ENCODE peak calls at places on chromosomes 7 and 10, in nine cellular contexts. L is heart right ventricle; P is heart left ventricle; Z is IMR-90; N is cardiac muscle cell; X is right atrium auricular region; K is CD4-positive, alpha-beta memory T cell; M is esophagus squamous epithelium; R is CD8-positive, alpha-beta T cell. O is an unnamed sample. For H3K9me3, the result is how much of the 10 kb centered on the place peaks cover.

GRCh38 chr7:131249003-131249402 is 78.7 kb upstream of the MKLN1 start:
- DNase-seq in L (peak), P (peak), Z (peak), N (no peak), X (peak), K (no peak), M (no peak), R (no peak), O (peak)

GRCh38 chr7:92797693-92798092 is 38.7 kb downstream of the CDK6 start:
- DNase-seq in L (no peak), P (no peak), Z (peak), N (no peak), X (no peak), K (no peak), M (no peak), R (no peak), O (peak)

GRCh38 chr7:100503350-100503735 is 19.6 kb downstream of the NYAP1 start:
- DNase-seq in L (no peak), P (no peak), Z (peak), N (no peak), X (no peak), K (no peak), M (no peak), R (no peak), O (no peak)

GRCh38 chr7:151448261-151449252 is 8.6 kb upstream of the CRYGN start:
- DNase-seq in L (peak), P (peak), Z (peak), N (peak), X (peak), K (peak), M (no peak), R (peak), O (peak)

GRCh38 chr10:101453791-101454718 is 100.1 kb downstream of the BTRC start:
- DNase-seq in L (no peak), P (no peak), Z (peak), N (no peak), X (no peak), K (peak), M (no peak), R (no peak), O (no peak)

GRCh38 chr10:9254353-9254752 is 1199.9 kb downstream of the GATA3 start:
- DNase-seq in L (no peak), P (no peak), Z (peak), N (no peak), X (no peak), K (no peak), M (no peak), R (no peak), O (no peak)

GRCh38 chr10:106185991-106186390 is 978.5 kb downstream of the SORCS1 start:
- DNase-seq in L (no peak), P (no peak), Z (peak), N (no peak), X (no peak), K (no peak), M (no peak), R (no peak), O (no peak)

GRCh38 chr7:103504505-103505135 is 58.6 kb upstream of the SLC26A5 start:
- DNase-seq in L (no peak), P (no peak), Z (no peak), N (peak), X (no peak), K (no peak), M (no peak), R (no peak), O (peak)

GRCh38 chr7:44678096-44678467 is 70.6 kb upstream of the ZMIZ2 start:
- DNase-seq in L (no peak), P (no peak), Z (peak), N (no peak), X (peak), K (no peak), M (no peak), R (no peak), O (peak)

GRCh38 chr10:34955391-34955790 is 134.8 kb downstream of the CUL2 start:
- DNase-seq in L (no peak), P (no peak), Z (no peak), N (no peak), X (no peak), K (no peak), M (no peak), R (no peak), O (no peak)

GRCh38 chr10:129785536-129785981 is 178.5 kb downstream of the EBF3 start:
- DNase-seq in L (no peak), P (no peak), Z (no peak), N (no peak), X (no peak), K (no peak), M (no peak), R (no peak), O (no peak)

DNA sequence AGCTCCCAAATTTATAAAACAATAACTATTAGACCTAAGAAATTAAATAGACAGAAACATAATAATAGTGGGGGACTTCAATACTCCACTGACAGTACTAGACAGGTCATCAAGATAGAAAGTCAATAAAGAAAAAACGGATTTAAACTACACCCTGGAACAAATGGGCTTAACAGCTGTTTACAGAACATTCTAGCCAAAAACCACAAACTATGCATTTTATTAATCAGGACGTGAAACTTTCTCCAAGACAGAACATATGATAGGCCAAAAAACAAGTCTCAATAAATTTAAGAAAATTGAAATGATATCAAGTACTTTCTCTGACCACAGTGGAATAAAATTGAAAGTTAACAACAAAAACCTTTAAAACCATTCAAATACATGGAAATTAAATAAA is 46.4 kb downstream of the ZNF680 start:
- DNase-seq in L (no peak), P (no peak), Z (no peak), N (no peak), X (no peak), K (no peak), M (no peak), R (no peak), O (no peak)
- H3K9me3 ChIP-seq in L (under half), P (under half), Z (under half), N (under half), X (half or more), K (under half), M (under half), R (under half), O (under half)

GRCh38 chr7:40545739-40546138 is 410.9 kb downstream of the SUGCT start:
- DNase-seq in L (no peak), P (no peak), Z (no peak), N (no peak), X (no peak), K (no peak), M (no peak), R (no peak), O (no peak)
- H3K4me3 ChIP-seq in L (no peak), P (no peak), Z (no peak), N (no peak), X (no peak), K (no peak), M (no peak), R (no peak), O (no peak)

GRCh38 chr10:131025333-131025732 is 286.2 kb downstream of the TCERG1L start:
- DNase-seq in L (no peak), P (no peak), Z (no peak), N (no peak), X (no peak), K (no peak), M (no peak), R (no peak), O (no peak)
- H3K9me3 ChIP-seq in L (under half), P (under half), Z (under half), N (under half), X (under half), K (under half), M (under half), R (under half), O (under half)

DNA sequence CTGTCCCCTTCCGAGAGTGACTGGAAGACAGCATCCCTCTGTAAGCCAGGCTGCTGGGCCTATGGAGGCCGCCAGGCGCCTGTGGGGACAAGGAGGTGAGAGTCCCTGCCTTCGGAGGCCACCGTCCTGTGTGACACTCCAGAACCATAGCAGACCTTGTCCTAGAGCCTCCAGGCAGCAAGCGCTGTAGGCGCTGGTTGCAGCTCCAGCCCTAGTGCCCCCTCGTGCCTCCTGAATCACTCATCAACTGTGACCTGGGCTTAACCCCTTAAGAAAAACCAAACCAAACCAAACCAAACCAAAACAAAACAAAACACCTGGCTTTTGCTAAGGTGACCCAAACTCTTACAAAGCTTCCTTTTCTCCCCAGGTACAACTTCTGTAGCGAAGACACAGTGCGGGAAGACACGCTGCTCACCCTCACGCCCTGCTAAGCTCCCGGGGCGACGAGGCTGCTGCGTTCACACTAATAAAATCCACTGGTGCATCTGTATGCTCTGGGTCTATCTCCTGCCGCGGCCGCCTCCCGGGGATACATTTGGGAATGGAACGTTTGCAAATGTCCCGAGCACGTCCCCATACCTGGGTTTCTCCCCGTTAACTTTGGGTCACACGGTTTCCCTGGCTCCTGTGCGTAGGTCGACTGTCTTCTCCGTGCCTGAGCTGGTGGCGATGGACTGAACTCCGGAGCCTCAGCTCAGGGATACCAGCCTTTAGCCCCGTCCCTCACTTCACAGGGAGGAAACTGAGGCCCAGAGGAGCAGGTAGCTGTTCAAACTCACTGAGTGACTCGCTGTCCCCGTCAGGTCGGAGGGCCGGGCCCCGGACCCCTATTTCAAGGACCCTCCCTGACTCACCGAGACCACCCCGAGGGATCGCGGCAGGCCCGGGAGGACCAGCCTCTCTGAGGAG is 11.8 kb upstream of the PNLIPRP2 start:
- DNase-seq in L (no peak), P (no peak), Z (no peak), N (no peak), X (no peak), K (no peak), M (no peak), R (no peak), O (no peak)
- H3K4me3 ChIP-seq in L (peak), P (peak), Z (no peak), N (peak), X (peak), K (no peak), M (peak), R (no peak), O (no peak)

DNA sequence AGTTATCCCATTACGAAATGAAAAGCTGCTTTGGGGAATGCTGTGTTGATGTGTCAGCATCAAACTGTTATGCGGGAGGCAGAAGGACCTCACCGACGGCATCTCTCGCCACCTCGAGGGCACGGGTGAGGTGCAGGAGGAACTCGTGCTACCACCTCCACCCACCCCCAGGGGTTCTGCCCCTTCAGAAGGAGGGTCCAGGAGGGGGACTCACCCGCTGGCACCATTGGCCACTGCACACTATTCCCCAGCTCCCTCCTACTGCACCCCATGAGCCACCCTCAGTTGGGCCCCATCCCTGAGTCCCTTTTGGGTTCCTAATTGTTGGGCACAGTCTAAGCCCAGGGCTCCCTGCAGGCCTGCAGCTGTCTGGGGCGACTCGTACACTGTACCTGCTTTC is 236.6 kb downstream of the PTPRN2 start:
- DNase-seq in L (no peak), P (no peak), Z (no peak), N (no peak), X (peak), K (no peak), M (no peak), R (no peak), O (no peak)
- H3K9me3 ChIP-seq in L (under half), P (under half), Z (under half), N (under half), X (under half), K (under half), M (under half), R (under half), O (under half)

GRCh38 chr10:21092683-21093524 is 195.8 kb upstream of the NEBL start:
- DNase-seq in L (no peak), P (no peak), Z (no peak), N (no peak), X (no peak), K (no peak), M (no peak), R (no peak), O (peak)
- H3K4me3 ChIP-seq in L (no peak), P (no peak), Z (no peak), N (no peak), X (no peak), K (no peak), M (no peak), R (no peak), O (no peak)

DNA sequence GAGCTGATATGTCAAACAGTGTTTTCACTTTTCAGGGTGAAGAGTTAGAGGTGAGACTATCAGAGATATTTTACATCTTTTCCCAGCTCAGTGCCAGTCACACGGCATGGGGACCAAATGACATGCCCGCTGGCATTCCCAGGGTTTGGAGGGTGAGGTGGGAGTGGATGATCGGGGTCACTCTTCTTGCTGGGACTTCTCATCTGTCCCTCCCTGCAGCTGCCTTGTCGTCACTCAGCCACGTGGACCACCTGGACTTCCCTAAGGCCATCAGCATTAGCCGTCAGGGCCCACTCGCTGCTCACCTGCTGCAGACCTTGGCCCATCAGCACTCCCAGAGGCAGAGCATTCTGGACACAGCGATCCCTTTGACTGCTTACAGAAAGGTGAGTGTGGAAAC is 301.8 kb downstream of the DNAJB6 start:
- DNase-seq in L (no peak), P (no peak), Z (no peak), N (no peak), X (no peak), K (no peak), M (no peak), R (no peak), O (no peak)
- H3K9me3 ChIP-seq in L (under half), P (under half), Z (under half), N (under half), X (under half), K (under half), M (under half), R (under half), O (under half)

DNA sequence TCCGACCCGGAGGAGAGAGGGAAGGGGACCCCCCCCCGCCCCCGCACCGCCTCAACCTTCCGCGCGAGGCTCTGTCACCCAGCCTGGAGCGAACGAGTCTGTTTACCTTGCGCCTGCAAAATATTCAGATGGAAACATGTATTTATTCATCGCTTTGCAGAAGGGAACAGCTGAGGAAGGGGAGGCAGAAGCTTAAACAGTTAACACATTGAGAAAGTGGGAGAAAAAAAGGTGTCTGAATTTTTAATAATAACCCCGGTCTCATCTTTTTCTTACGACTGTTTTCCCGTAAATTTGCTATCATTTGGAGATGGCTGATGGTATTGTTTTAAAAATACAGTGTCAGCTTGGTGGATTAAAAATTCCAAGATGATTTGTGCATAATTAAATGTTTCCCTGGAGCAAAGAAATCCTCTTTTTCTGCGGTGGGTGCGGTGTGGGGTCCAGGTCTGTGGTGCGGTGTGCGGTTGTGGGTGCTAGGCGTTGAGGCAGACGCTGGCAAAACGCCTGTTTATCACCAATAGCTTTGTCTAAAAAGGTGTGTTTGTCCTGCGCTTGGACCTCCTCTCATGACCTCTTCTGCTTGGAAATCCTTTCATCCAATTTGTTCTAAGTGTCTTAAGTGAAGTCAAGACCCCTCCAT is 1.5 kb downstream of the UNCX start:
- DNase-seq in L (no peak), P (no peak), Z (no peak), N (no peak), X (no peak), K (no peak), M (no peak), R (no peak), O (no peak)
- H3K4me3 ChIP-seq in L (no peak), P (no peak), Z (no peak), N (peak), X (no peak), K (no peak), M (no peak), R (no peak), O (no peak)

GRCh38 chr7:154388412-154388811 is 336.2 kb downstream of the DPP6 start:
- DNase-seq in L (no peak), P (no peak), Z (no peak), N (no peak), X (no peak), K (no peak), M (no peak), R (no peak), O (no peak)

GRCh38 chr7:154380771-154381170 is 328.6 kb downstream of the DPP6 start:
- DNase-seq in L (no peak), P (no peak), Z (no peak), N (no peak), X (no peak), K (no peak), M (no peak), R (no peak), O (no peak)

GRCh38 chr7:154387252-154387651 is 335.1 kb downstream of the DPP6 start:
- DNase-seq in L (no peak), P (no peak), Z (no peak), N (no peak), X (no peak), K (no peak), M (no peak), R (no peak), O (no peak)

GRCh38 chr7:154385214-154385613 is 333.0 kb downstream of the DPP6 start:
- DNase-seq in L (no peak), P (no peak), Z (no peak), N (no peak), X (no peak), K (no peak), M (no peak), R (no peak), O (no peak)

DNA sequence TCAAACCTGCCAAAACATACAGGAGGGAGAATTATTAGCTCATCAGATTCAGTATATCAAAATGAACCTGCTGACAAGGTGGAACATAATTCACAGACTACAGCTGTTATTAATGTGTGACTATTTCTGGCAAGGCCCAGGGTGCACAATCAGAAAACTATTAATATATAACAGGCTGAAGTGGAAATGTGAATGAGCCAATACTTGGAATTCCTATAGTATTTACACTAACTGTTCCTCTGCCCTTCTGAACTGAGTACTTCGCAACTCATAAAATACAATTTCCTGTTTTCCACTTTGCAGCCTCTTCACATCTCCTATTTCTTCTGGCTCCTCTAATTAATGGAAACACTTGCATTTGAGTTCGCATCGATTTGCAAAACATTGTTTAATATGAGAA is 330.8 kb downstream of the DPP6 start:
- DNase-seq in L (no peak), P (no peak), Z (no peak), N (no peak), X (no peak), K (no peak), M (no peak), R (no peak), O (no peak)
- H3K9me3 ChIP-seq in L (under half), P (under half), Z (under half), N (under half), X (under half), K (under half), M (under half), R (under half), O (under half)